ENCODE peak calls at places on chromosome X, in four cellular contexts. One of them, this sample, is unnamed.
A peak's percentile ranks its signal among the peaks of the same experiment; 100 is the strongest.

GRCh38 chrX:9379697-9380551 is 84.9 kb upstream of the TBL1X start:
- DNase-seq in A172: peak; percentile 80
- DNase-seq in ACHN: no peak
- DNase-seq in Right ventricle myocardium superior: no peak
- DNase-seq in this sample: no peak

GRCh38 chrX:143632625-143633387 is 3.1 kb downstream of the SLITRK4 start:
- DNase-seq in ACHN: no peak
- DNase-seq in Right ventricle myocardium superior: no peak
- DNase-seq in A172: no peak
- DNase-seq in this sample: no peak

GRCh38 chrX:40050532-40050931 is 47.2 kb downstream of the BCOR start:
- DNase-seq in A172: no peak
- DNase-seq in ACHN: no peak
- DNase-seq in Right ventricle myocardium superior: no peak
- DNase-seq in this sample: no peak

GRCh38 chrX:103562801-103563200 is 22.5 kb upstream of the TCEAL4 start:
- DNase-seq in Right ventricle myocardium superior: no peak
- DNase-seq in ACHN: no peak
- DNase-seq in A172: peak; percentile 11
- DNase-seq in this sample: no peak

GRCh38 chrX:1727531-1728027 is 112.7 kb downstream of the ASMT start:
- DNase-seq in Right ventricle myocardium superior: no peak
- DNase-seq in A172: peak; percentile 99
- DNase-seq in ACHN: peak; percentile 42
- DNase-seq in this sample: peak; percentile 81

GRCh38 chrX:8189096-8189830 is 18.2 kb upstream of the VCX2 start:
- DNase-seq in A172: no peak
- DNase-seq in ACHN: no peak
- DNase-seq in Right ventricle myocardium superior: no peak
- DNase-seq in this sample: no peak

GRCh38 chrX:31058284-31058683 is 13.6 kb downstream of the FTHL17 start:
- DNase-seq in ACHN: no peak
- DNase-seq in A172: no peak
- DNase-seq in Right ventricle myocardium superior: no peak
- DNase-seq in this sample: no peak

GRCh38 chrX:126819429-126819828 is at the start of gene PRR32:
- DNase-seq in ACHN: no peak
- DNase-seq in Right ventricle myocardium superior: no peak
- DNase-seq in A172: no peak
- DNase-seq in this sample: no peak

GRCh38 chrX:87299563-87300160 is 217.9 kb upstream of the KLHL4 start:
- DNase-seq in A172: no peak
- DNase-seq in ACHN: peak; percentile 16
- DNase-seq in Right ventricle myocardium superior: no peak
- DNase-seq in this sample: no peak

This sample was measured in RCC 7860.